ENCODE peak calls at places on chromosomes 2 and 18, in eight cellular contexts. R is astrocyte of the spinal cord, X is fibroblast of mammary gland, L is natural killer cell, K is psoas muscle, P is HL-60, F is fibroblast of lung, Y is brain microvascular endothelial cell. B is an unnamed sample.

GRCh38 chr2:127355407-127356008 is 32.3 kb downstream of the MAP3K2 start:
- DNase-seq in F (peak; percentile 21), K (no peak), L (no peak), P (peak; percentile 14), X (peak; percentile 27), R (no peak), Y (no peak), B (no peak)

GRCh38 chr2:36534275-36534799 is 63.6 kb downstream of the FEZ2 start:
- DNase-seq in P (no peak), X (no peak), K (no peak), F (no peak), L (no peak), Y (no peak), R (no peak), B (no peak)

GRCh38 chr2:239642406-239643004 is 241.7 kb upstream of the HDAC4 start:
- DNase-seq in R (no peak), Y (no peak), P (no peak), F (no peak), L (no peak), K (no peak), X (no peak), B (no peak)

GRCh38 chr18:78929502-78929901 is 50.1 kb upstream of the SALL3 start:
- DNase-seq in R (no peak), F (no peak), P (no peak), Y (no peak), X (no peak), K (no peak), L (no peak), B (no peak)

GRCh38 chr2:148251993-148252392 is 231.1 kb downstream of the MBD5 start:
- DNase-seq in F (no peak), X (no peak), R (no peak), K (no peak), Y (no peak), L (no peak), P (no peak), B (no peak)

GRCh38 chr2:31312898-31313297 is 78.9 kb downstream of the EHD3 start:
- DNase-seq in F (peak; percentile 81), X (peak; percentile 63), K (no peak), L (no peak), P (no peak), R (peak; percentile 62), Y (peak; percentile 72), B (no peak)

GRCh38 chr2:143823286-143823685 is 694.1 kb downstream of the ARHGAP15 start:
- DNase-seq in R (no peak), L (no peak), K (no peak), X (no peak), F (no peak), Y (no peak), P (no peak), B (no peak)

GRCh38 chr18:598053-598665 is 1.4 kb downstream of the CLUL1 start:
- DNase-seq in P (no peak), F (no peak), X (no peak), R (no peak), Y (no peak), K (no peak), L (no peak), B (no peak)

GRCh38 chr2:25251461-25252273 is 83.3 kb upstream of the POMC start:
- DNase-seq in Y (peak; percentile 3), X (no peak), F (no peak), P (no peak), L (peak; percentile 45), K (peak; percentile 43), R (peak; percentile 43), B (no peak)

GRCh38 chr2:188853307-188853706 is 120.9 kb upstream of the COL3A1 start:
- DNase-seq in X (peak; percentile 98), P (no peak), F (peak; percentile 97), K (no peak), Y (no peak), L (no peak), R (peak; percentile 81), B (no peak)

GRCh38 chr18:64083906-64084305 is 65.0 kb downstream of the LINC00305 start:
- DNase-seq in X (no peak), F (no peak), L (no peak), Y (no peak), P (no peak), R (no peak), K (no peak), B (no peak)

GRCh38 chr18:45066210-45066609 is 385.5 kb downstream of the SETBP1 start:
- DNase-seq in X (no peak), P (peak; percentile 22), K (no peak), R (no peak), F (no peak), Y (no peak), L (no peak), B (no peak)

GRCh38 chr2:163641986-163642385 is 93.8 kb downstream of the FIGN start:
- DNase-seq in Y (peak; percentile 41), P (no peak), R (peak; percentile 78), F (peak; percentile 54), X (peak; percentile 67), L (no peak), K (no peak), B (no peak)

DNA sequence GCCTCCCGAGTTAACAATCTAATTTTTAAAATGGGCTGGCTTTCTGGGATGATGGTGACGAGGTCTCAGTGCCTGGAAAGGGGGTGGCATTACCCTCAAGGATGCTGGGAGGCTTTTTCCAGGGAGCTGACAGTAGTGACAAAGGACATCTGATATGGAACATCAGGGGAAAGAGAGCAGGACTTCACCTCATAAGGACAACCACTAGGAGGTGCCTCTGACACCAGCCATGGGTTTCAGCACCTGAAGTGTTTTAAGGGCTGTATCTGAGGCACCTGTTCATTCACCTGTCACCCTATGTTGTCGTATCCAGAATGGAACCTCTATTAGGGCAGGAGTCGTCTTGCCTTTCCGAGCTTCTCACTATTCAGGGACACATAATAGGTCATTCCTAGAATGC is 10.8 kb downstream of the IL36B start:
- DNase-seq in X (no peak), F (no peak), Y (no peak), P (no peak), L (no peak), R (no peak), K (no peak), B (no peak)
- TF ChIP-seq CTCF in X (no peak), F (no peak), Y (peak; percentile 19), P (no peak), L (no peak), R (no peak), K (no peak), B (no peak)

GRCh38 chr2:96207778-96208143 is 866 bp downstream of the STARD7 start:
- DNase-seq in K (no peak), L (no peak), P (no peak), R (no peak), X (no peak), Y (no peak), F (no peak), B (no peak)

GRCh38 chr2:96209011-96209728 is 543 bp upstream of the STARD7 start:
- DNase-seq in Y (no peak), F (no peak), P (no peak), X (no peak), R (no peak), L (no peak), K (no peak), B (no peak)

GRCh38 chr2:96209729-96210085 is 1.1 kb upstream of the STARD7 start:
- DNase-seq in K (no peak), R (no peak), Y (no peak), L (no peak), P (no peak), F (no peak), X (no peak), B (no peak)

GRCh38 chr2:96207073-96207777 is 1.4 kb downstream of the STARD7 start:
- DNase-seq in R (no peak), K (no peak), L (no peak), Y (no peak), P (no peak), F (no peak), X (peak; percentile 42), B (no peak)

GRCh38 chr2:96208144-96209010 is at the start of gene STARD7:
- DNase-seq in L (peak; percentile 95), Y (peak; percentile 99), X (peak; percentile 96), P (peak; percentile 99), K (peak; percentile 99), F (peak; percentile 98), R (peak; percentile 98), B (peak; percentile 96)
- TF ChIP-seq CTCF in L (no peak), Y (no peak), X (no peak), P (no peak), K (no peak), F (no peak), R (peak; percentile 6), B (no peak)

DNA sequence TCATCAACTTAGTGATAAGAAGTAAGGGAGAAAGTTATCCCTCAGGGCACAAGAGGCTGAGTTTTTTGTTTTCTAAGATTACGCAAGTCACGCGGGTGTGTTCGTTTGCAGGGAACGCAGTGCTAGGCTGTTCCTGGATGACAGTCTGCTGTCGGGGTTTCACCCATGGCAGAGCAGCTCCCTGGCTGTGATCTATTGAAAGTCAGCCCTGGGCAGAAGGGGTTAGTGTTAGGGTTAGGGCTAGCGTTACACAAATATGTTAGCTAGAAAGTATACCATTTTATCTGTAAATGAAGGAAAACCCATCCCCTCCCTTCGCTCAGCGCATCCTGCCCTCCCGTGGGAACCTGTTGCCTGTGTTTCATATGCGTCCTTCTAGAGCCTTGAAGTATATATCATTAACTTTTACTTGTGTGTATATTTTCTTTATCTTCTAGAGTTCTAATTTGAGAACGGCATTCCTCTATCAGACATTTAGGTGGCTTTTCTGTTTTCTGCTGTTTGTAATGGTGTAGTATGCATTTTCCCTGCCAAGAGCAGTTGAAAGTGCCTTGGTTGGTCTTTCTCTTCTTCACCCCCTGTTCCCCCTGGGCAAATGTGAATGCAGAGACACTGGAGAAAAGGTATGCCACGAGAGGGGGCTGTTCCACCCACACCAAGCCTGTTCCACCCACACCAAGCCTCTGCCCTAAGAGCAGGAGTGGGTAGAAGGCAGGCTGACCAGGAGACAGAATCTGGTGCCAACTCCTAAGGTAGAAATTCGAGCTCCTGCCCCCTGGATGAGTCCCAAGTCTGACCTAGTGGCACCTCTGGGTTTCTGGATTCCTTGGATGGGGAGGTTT is 47.0 kb downstream of the ARMC9 start:
- DNase-seq in F (peak; percentile 16), Y (no peak), R (no peak), L (no peak), K (no peak), P (peak; percentile 42), X (no peak), B (no peak)
- TF ChIP-seq CTCF in F (no peak), Y (peak; percentile 26), R (no peak), L (no peak), K (no peak), P (no peak), X (peak; percentile 15), B (no peak)

GRCh38 chr2:44245068-44245861 is 30.0 kb upstream of the SLC3A1 start:
- DNase-seq in X (no peak), K (no peak), F (no peak), Y (no peak), P (peak; percentile 43), R (no peak), L (no peak), B (no peak)

GRCh38 chr2:44246840-44247369 is 28.4 kb upstream of the SLC3A1 start:
- DNase-seq in L (no peak), F (no peak), P (peak; percentile 79), X (no peak), R (no peak), Y (no peak), K (no peak), B (no peak)

GRCh38 chr2:44250376-44250775 is 24.9 kb upstream of the SLC3A1 start:
- DNase-seq in X (no peak), P (no peak), R (no peak), K (no peak), Y (no peak), F (no peak), L (no peak), B (no peak)

GRCh38 chr2:44246436-44246835 is 28.8 kb upstream of the SLC3A1 start:
- DNase-seq in L (no peak), P (peak; percentile 36), F (no peak), Y (no peak), K (no peak), X (no peak), R (no peak), B (no peak)

GRCh38 chr2:44247924-44248323 is 27.4 kb upstream of the SLC3A1 start:
- DNase-seq in X (no peak), Y (no peak), F (no peak), L (no peak), R (no peak), P (no peak), K (no peak), B (no peak)
- TF ChIP-seq CTCF in X (no peak), Y (peak; percentile 26), F (no peak), L (no peak), R (no peak), P (no peak), K (no peak), B (no peak)

B was measured in omental fat pad.